ENCODE peak calls at places on chromosomes 6 and 20, in six cellular contexts. J, M, H, I, X and R are unnamed samples.

GRCh38 chr20:63752411-63753101 is 13.0 kb downstream of the SLC2A4RG start:
- DNase-seq in I (peak; percentile 51), M (no peak), X (no peak), J (peak; percentile 62), H (no peak), R (no peak)

GRCh38 chr20:64077094-64077493 is 2.2 kb downstream of the RGS19 start:
- DNase-seq in H (no peak), I (no peak), J (no peak), X (peak; percentile 48), M (no peak), R (peak; percentile 94)

GRCh38 chr20:44287272-44288097 is 23.5 kb downstream of the FITM2 start:
- DNase-seq in H (no peak), X (peak; percentile 44), J (no peak), M (no peak), I (no peak), R (no peak)

GRCh38 chr6:130647221-130647620 is 180.0 kb upstream of the SMLR1 start:
- DNase-seq in I (no peak), H (no peak), M (no peak), X (no peak), J (no peak), R (no peak)

GRCh38 chr20:7673841-7674240 is 266.4 kb downstream of the HAO1 start:
- DNase-seq in I (no peak), J (no peak), H (no peak), M (no peak), X (no peak), R (no peak)

GRCh38 chr6:151747890-151748289 is 59.6 kb upstream of the ESR1 start:
- DNase-seq in I (no peak), M (no peak), J (no peak), H (no peak), X (no peak), R (no peak)

GRCh38 chr6:18707714-18708439 is 320.7 kb downstream of the RNF144B start:
- DNase-seq in H (no peak), X (no peak), M (no peak), J (no peak), I (no peak), R (no peak)

GRCh38 chr6:130969807-130970491 is 93.1 kb downstream of the EPB41L2 start:
- DNase-seq in X (no peak), J (no peak), H (peak; percentile 39), M (no peak), I (no peak), R (no peak)

GRCh38 chr6:30007132-30007764 is 53.8 kb upstream of the POLR1H start:
- DNase-seq in I (no peak), J (peak; percentile 89), H (no peak), M (peak; percentile 15), X (peak; percentile 18), R (no peak)

GRCh38 chr6:42254505-42254904 is 36.8 kb upstream of the MRPS10 start:
- DNase-seq in H (no peak), I (no peak), J (no peak), M (no peak), X (no peak), R (no peak)

GRCh38 chr6:89242574-89243330 is 25.6 kb upstream of the GABRR1 start:
- DNase-seq in M (peak; percentile 27), I (peak; percentile 61), J (peak; percentile 57), H (peak; percentile 60), X (peak; percentile 12), R (peak; percentile 37)

GRCh38 chr6:139161169-139161568 is 26.3 kb downstream of the HECA start:
- DNase-seq in M (no peak), I (no peak), X (no peak), H (no peak), J (no peak), R (no peak)

GRCh38 chr6:149218471-149218870 is 99.0 kb upstream of the TAB2 start:
- DNase-seq in X (no peak), I (no peak), J (no peak), M (no peak), H (no peak), R (no peak)

GRCh38 chr6:41670703-41671360 is 32.6 kb downstream of the MDFI start:
- DNase-seq in H (no peak), I (no peak), J (no peak), M (no peak), X (no peak), R (no peak)

GRCh38 chr6:131979515-131980337 is 28.6 kb upstream of the CCN2 start:
- DNase-seq in I (no peak), J (no peak), H (peak; percentile 95), X (no peak), M (no peak), R (no peak)

GRCh38 chr6:36946526-36946925 is 8.0 kb upstream of the PI16 start:
- DNase-seq in J (no peak), H (no peak), M (no peak), X (no peak), I (no peak), R (no peak)

GRCh38 chr6:159934181-159934580 is 34.7 kb upstream of the IGF2R start:
- DNase-seq in I (no peak), J (no peak), H (no peak), X (no peak), M (no peak), R (no peak)

GRCh38 chr6:26550250-26550993 is 12.3 kb downstream of the HMGN4 start:
- DNase-seq in I (peak; percentile 85), J (peak; percentile 97), X (peak; percentile 68), M (no peak), H (peak; percentile 32), R (peak; percentile 42)

GRCh38 chr6:32664827-32665362 is 1.6 kb downstream of the HLA-DQB1 start:
- DNase-seq in M (no peak), I (no peak), J (peak; percentile 65), H (no peak), X (peak; percentile 40), R (no peak)

GRCh38 chr6:13248953-13249432 is 79.3 kb downstream of the TBC1D7 start:
- DNase-seq in M (no peak), I (no peak), X (no peak), J (no peak), H (no peak), R (no peak)

GRCh38 chr6:147156799-147157382 is 47.3 kb upstream of the STXBP5 start:
- DNase-seq in I (no peak), X (no peak), J (no peak), H (no peak), M (no peak), R (no peak)

GRCh38 chr6:158475344-158476302 is 84.3 kb upstream of the TMEM181 start:
- DNase-seq in I (no peak), J (no peak), M (peak; percentile 14), X (peak; percentile 26), H (peak; percentile 45), R (no peak)

GRCh38 chr6:141866731-141867502 is 265.8 kb upstream of the GJE1 start:
- DNase-seq in I (no peak), J (peak; percentile 27), M (no peak), X (no peak), H (no peak), R (no peak)

GRCh38 chr20:34544109-34544793 is 14.3 kb upstream of the MAP1LC3A start:
- DNase-seq in X (peak; percentile 33), J (peak; percentile 69), I (no peak), M (no peak), H (no peak), R (no peak)

GRCh38 chr6:129135421-129135820 is 252.5 kb downstream of the LAMA2 start:
- DNase-seq in X (no peak), M (no peak), J (no peak), I (no peak), H (no peak), R (no peak)

GRCh38 chr20:51541189-51542032 is 1.1 kb downstream of the NFATC2 start:
- DNase-seq in M (peak; percentile 68), H (peak; percentile 85), X (peak; percentile 76), J (peak; percentile 29), I (no peak), R (peak; percentile 77)

DNA sequence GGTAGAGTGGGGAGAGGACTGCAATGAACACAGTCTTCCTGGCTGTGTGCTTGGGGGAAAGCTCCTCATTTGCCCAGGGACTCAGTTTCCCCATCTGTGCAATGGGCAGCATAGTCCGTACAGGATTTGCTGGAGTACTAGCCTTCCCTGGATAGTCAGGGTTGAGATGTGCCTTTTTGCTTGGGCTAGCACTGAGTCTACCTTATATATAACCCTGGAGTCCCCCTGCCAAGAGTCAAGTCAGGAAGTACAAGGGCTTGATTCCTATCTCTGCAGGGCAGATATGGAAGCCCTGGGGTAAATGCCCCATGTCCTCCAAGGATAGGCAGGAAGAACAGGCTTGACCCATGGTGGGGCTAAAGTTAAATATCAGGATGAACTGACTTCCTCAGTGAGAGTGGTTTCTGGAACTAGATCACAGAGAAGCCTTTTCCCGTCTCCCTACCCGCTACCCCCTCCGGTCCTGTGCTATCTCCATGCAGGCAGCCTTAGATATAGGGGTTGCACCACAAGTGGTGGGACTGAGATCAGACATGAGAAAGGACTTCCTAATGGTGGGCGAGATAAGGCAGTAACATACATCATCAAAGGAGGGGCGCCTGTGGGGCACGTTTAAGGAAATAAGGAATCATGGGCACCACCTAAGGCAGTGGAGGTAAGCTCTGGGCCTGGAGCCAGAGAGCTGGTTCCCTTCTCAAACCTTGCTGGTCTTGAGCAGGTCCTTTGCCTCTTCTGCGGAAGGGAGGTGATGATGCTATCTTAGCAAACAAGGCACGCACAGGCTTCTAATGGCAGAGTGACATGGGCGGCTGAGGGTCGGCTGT is 157.9 kb downstream of the MRPL14 start:
- DNase-seq in I (no peak), M (no peak), X (no peak), H (no peak), J (no peak), R (no peak)
- TF ChIP-seq POLR2AphosphoS5 in I (no peak), M (no peak), X (no peak), H (no peak), J (no peak), R (no peak)

GRCh38 chr20:11935754-11936551 is 18.3 kb downstream of the BTBD3 start:
- DNase-seq in I (no peak), X (no peak), H (no peak), J (no peak), M (no peak), R (no peak)
- TF ChIP-seq POLR2AphosphoS5 in I (no peak), X (no peak), H (no peak), J (no peak), M (no peak), R (no peak)

DNA sequence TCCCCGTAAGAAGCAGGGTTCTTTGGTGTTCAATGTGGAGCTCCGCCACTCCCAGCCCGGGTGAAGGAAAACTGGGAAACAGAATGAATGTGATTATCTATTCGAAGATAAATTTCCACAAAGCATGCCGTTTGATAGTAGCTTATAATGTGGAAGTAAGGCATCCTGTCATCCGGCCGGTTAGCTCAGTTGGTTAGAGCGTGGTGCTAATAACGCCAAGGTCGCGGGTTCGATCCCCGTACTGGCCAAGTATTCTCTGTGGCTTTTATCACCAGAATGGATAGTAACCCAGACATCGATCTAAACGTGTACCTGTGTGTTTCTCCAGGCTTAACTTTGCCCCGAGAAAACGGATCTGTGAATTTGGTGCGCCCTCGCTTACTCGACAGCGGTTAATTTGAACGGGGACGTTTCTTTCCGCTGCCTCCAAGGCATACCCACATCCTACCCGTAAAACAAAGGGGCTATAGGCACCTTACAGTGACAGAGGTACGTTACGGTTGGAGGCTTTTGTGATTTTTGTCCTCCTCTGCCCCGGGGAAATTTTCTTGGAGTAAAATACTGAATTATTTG is 215.2 kb upstream of the ZNF184 start:
- DNase-seq in H (peak; percentile 84), X (peak; percentile 85), M (peak; percentile 76), I (peak; percentile 62), J (peak; percentile 96), R (peak; percentile 83)
- TF ChIP-seq POLR2AphosphoS5 in H (peak; percentile 39), X (peak; percentile 25), M (peak; percentile 80), I (no peak), J (no peak), R (no peak)

DNA sequence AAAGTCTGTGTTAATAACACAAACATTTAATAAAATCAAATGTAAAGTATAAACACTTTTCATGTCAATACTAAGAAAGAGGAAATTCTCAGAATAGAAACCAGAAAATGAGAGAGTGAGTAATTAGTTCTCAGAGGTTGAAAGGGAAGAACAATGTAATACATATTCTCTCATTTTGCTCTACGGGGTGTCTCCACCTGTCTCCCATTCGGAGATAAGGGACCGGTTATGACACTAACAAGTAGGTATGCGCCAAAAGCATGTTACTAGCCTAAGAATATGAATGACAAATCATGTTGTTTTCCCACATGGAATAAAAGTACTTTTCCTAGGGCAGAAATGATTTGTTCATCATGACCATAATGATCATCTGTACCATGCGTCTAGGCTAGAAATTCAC is 35.6 kb upstream of the PRELID3B start:
- DNase-seq in H (no peak), J (no peak), X (no peak), M (no peak), I (no peak), R (no peak)
- TF ChIP-seq POLR2AphosphoS5 in H (no peak), J (no peak), X (no peak), M (no peak), I (no peak), R (no peak)